ENCODE peak calls at places on chromosomes 4 and X, in seven cellular contexts. M is cardiac muscle cell, E is fibroblast of villous mesenchyme, F is neural progenitor cell, G is suprapubic skin, V is GM10248, O is GM13976. T is an unnamed sample.

GRCh38 chr4:833731-834367 is 7.9 kb upstream of the CPLX1 start:
- DNase-seq in F (no peak), V (no peak), E (no peak), G (no peak), O (no peak), M (no peak), T (no peak)

GRCh38 chr4:40887690-40888089 is 137.9 kb downstream of the NSUN7 start:
- DNase-seq in O (no peak), E (peak; percentile 95), V (no peak), M (no peak), F (no peak), G (no peak), T (no peak)

GRCh38 chr4:26909369-26909768 is 48.7 kb downstream of the STIM2 start:
- DNase-seq in V (no peak), E (peak; percentile 7), M (no peak), G (no peak), O (no peak), F (no peak), T (no peak)

GRCh38 chrX:153598541-153599191 is at the start of gene CCNQ:
- DNase-seq in G (no peak), E (peak; percentile 29), V (no peak), F (peak; percentile 60), O (no peak), M (peak; percentile 51), T (peak; percentile 18)

GRCh38 chr4:87123241-87123640 is 97.2 kb downstream of the KLHL8 start:
- DNase-seq in G (no peak), F (no peak), V (no peak), E (no peak), M (no peak), O (no peak), T (no peak)

GRCh38 chr4:165518658-165519057 is 139.8 kb downstream of the CPE start:
- DNase-seq in E (no peak), M (no peak), F (no peak), V (no peak), O (no peak), G (no peak), T (no peak)

GRCh38 chr4:128848461-128848860 is 39.0 kb downstream of the JADE1 start:
- DNase-seq in E (no peak), G (no peak), O (no peak), M (no peak), F (no peak), V (no peak), T (no peak)

GRCh38 chrX:104310084-104310483 is 55.4 kb upstream of the ESX1 start:
- DNase-seq in E (peak; percentile 41), M (no peak), F (no peak), V (no peak), O (no peak), G (no peak), T (peak; percentile 43)

GRCh38 chr4:3375688-3376087 is 66.1 kb upstream of the HGFAC start:
- DNase-seq in F (no peak), M (no peak), G (no peak), V (no peak), E (peak; percentile 33), O (no peak), T (peak; percentile 49)

GRCh38 chr4:137384476-137384875 is 147.8 kb downstream of the PCDH18 start:
- DNase-seq in O (no peak), G (no peak), F (no peak), V (no peak), E (no peak), M (no peak), T (no peak)

GRCh38 chr4:54152846-54153600 is 53.1 kb downstream of the GSX2 start:
- DNase-seq in M (no peak), E (peak; percentile 50), O (no peak), F (no peak), G (no peak), V (no peak), T (no peak)

GRCh38 chrX:149531599-149531998 is 9.2 kb upstream of the EOLA1 start:
- DNase-seq in E (no peak), F (no peak), O (peak; percentile 31), M (no peak), V (peak; percentile 31), G (no peak), T (no peak)

GRCh38 chrX:13076176-13076956 is 31.9 kb upstream of the FAM9C start:
- DNase-seq in M (no peak), E (no peak), O (no peak), F (no peak), V (peak; percentile 23), G (no peak), T (no peak)

GRCh38 chr4:27009539-27009938 is 148.9 kb downstream of the STIM2 start:
- DNase-seq in F (no peak), V (no peak), E (peak; percentile 42), M (peak; percentile 7), O (no peak), G (no peak), T (no peak)

GRCh38 chr4:153731239-153731638 is 28.6 kb downstream of the RNF175 start:
- DNase-seq in E (peak; percentile 52), G (no peak), F (no peak), M (no peak), O (no peak), V (no peak), T (peak; percentile 87)

GRCh38 chr4:472881-473574 is 25.9 kb downstream of the ZNF721 start:
- DNase-seq in G (no peak), V (no peak), O (no peak), E (peak; percentile 28), M (no peak), F (peak; percentile 40), T (peak; percentile 40)

GRCh38 chr4:74768857-74769525 is 25.3 kb downstream of the BTC start:
- DNase-seq in O (no peak), M (no peak), G (no peak), V (no peak), F (no peak), E (peak; percentile 19), T (peak; percentile 25)

GRCh38 chr4:26105815-26106699 is 192.0 kb downstream of the SMIM20 start:
- DNase-seq in M (no peak), F (no peak), O (no peak), G (no peak), E (peak; percentile 83), V (no peak), T (peak; percentile 26)

GRCh38 chrX:9704876-9705465 is 60.7 kb downstream of the GPR143 start:
- DNase-seq in O (no peak), F (no peak), G (no peak), M (no peak), E (no peak), V (no peak), T (no peak)

GRCh38 chr4:82786004-82786400 is 12.6 kb downstream of the SCD5 start:
- DNase-seq in F (peak; percentile 47), G (no peak), E (no peak), M (no peak), V (no peak), O (no peak), T (no peak)

GRCh38 chr4:17595471-17596005 is 18.5 kb downstream of the LAP3 start:
- DNase-seq in E (no peak), O (peak; percentile 41), V (peak; percentile 46), M (no peak), G (no peak), F (no peak), T (no peak)

GRCh38 chr4:17599826-17600225 is 14.6 kb upstream of the MED28 start:
- DNase-seq in E (no peak), V (no peak), M (no peak), G (no peak), O (no peak), F (no peak), T (no peak)

GRCh38 chr4:17597517-17597916 is 16.9 kb upstream of the MED28 start:
- DNase-seq in V (no peak), F (no peak), O (no peak), G (no peak), M (no peak), E (no peak), T (no peak)
- TF ChIP-seq CTCF in V (no peak), F (peak; percentile 50), O (no peak), G (peak; percentile 12), M (peak; percentile 24), E (peak; percentile 30), T (peak; percentile 46)

GRCh38 chr4:152356428-152357034 is 179.4 kb downstream of the FBXW7 start:
- DNase-seq in E (peak; percentile 27), F (no peak), V (no peak), O (no peak), M (no peak), G (no peak), T (no peak)
- TF ChIP-seq CTCF in E (peak; percentile 8), F (no peak), V (peak; percentile 20), O (peak; percentile 12), M (no peak), G (no peak), T (peak; percentile 37)

GRCh38 chrX:40174594-40175415 is 77.0 kb upstream of the BCOR start:
- DNase-seq in F (peak; percentile 78), M (peak; percentile 82), G (no peak), E (peak; percentile 64), O (no peak), V (no peak), T (peak; percentile 70)

GRCh38 chrX:40176979-40177430 is 79.2 kb upstream of the BCOR start:
- DNase-seq in F (peak; percentile 47), E (peak; percentile 4), M (peak; percentile 50), V (no peak), O (peak; percentile 55), G (no peak), T (no peak)

GRCh38 chrX:40173662-40174593 is 76.2 kb upstream of the BCOR start:
- DNase-seq in F (peak; percentile 50), O (no peak), V (no peak), E (peak; percentile 25), M (peak; percentile 59), G (no peak), T (peak; percentile 68)

GRCh38 chrX:40176256-40176978 is 78.7 kb upstream of the BCOR start:
- DNase-seq in V (peak; percentile 67), F (peak; percentile 58), E (peak; percentile 35), M (peak; percentile 81), G (no peak), O (peak; percentile 75), T (peak; percentile 64)

DNA sequence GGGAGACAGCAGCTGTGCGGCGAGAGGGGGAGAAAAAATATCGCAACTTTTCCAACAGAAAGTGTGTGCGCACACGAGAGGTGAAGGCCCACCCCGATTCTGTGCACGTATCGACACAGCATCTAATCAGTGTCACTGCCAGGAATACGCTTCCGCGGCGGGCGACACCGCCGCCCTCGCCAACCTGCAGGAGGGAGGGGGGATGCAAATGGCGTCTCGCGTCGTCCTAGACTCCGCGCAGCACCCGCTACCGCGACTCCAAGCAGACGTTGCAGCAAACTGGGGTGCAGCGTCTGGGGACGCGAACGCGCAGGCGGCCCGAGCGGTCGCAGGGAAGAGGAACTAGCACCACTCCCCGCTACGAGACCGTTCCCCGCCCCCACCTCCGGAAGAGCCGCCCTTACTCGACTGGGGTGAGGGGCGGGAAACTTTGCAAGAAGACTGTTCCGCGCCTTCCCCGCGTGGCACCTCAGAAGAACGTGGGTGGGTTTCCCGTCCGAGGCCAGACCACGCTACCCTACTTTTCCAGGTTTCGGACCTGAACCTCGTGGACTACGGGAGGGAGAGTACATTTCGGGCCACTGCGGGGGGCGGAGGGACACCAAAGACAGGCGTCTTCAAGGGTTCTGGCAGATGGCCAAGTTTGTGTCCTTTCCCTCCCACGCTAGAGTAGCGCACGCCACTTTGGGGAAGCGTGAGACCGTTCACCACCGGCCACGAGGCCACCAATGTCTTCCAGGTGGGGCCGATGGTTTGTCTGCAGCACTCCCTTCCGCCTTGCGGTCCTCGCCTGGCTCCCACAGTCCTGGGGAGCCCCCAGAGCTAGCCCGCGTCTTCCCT is 77.9 kb upstream of the BCOR start:
- DNase-seq in F (peak; percentile 62), V (peak; percentile 73), E (peak; percentile 41), G (no peak), O (peak; percentile 73), M (peak; percentile 75), T (peak; percentile 85)
- TF ChIP-seq CTCF in F (no peak), V (no peak), E (no peak), G (no peak), O (no peak), M (no peak), T (no peak)

GRCh38 chrX:68146054-68146453 is 287.2 kb downstream of the OPHN1 start:
- DNase-seq in M (peak; percentile 35), G (no peak), F (peak; percentile 20), V (no peak), O (no peak), E (peak; percentile 32), T (peak; percentile 42)
- TF ChIP-seq CTCF in M (peak; percentile 50), G (peak; percentile 11), F (peak; percentile 53), V (peak; percentile 13), O (no peak), E (peak; percentile 41), T (peak; percentile 49)

T was measured in A673.